ENCODE peak calls at places on chromosome 4, in four cellular contexts. R is A549, P is H9, L is PC-3. C is an unnamed sample. For H3K4me1, the result is how much of the 10 kb centered on the place peaks cover.

GRCh38 chr4:80608285-80608980 is 272.9 kb downstream of the CFAP299 start:
- DNase-seq in P (no peak), R (no peak), L (no peak), C (no peak)

GRCh38 chr4:72971572-72971971 is 97.9 kb downstream of the COX18 start:
- DNase-seq in R (no peak), P (no peak), L (peak), C (peak)

GRCh38 chr4:105808030-105808429 is 87.2 kb upstream of the NPNT start:
- DNase-seq in R (no peak), P (no peak), L (no peak), C (no peak)

GRCh38 chr4:47471064-47471463 is 7.6 kb upstream of the COMMD8 start:
- DNase-seq in P (no peak), L (no peak), R (no peak), C (no peak)

GRCh38 chr4:141833209-141833608 is 196.8 kb downstream of the IL15 start:
- DNase-seq in R (no peak), L (no peak), P (no peak), C (no peak)

GRCh38 chr4:163548481-163549243 is 54.2 kb downstream of the TMA16 start:
- DNase-seq in P (no peak), R (peak), L (peak), C (no peak)

GRCh38 chr4:145888393-145888792 is 50.2 kb downstream of the ZNF827 start:
- DNase-seq in L (peak), P (no peak), R (no peak), C (no peak)

GRCh38 chr4:105272002-105272401 is 125.3 kb downstream of the TET2 start:
- DNase-seq in L (no peak), R (no peak), P (no peak), C (no peak)

GRCh38 chr4:139876328-139876941 is 210.8 kb downstream of the MGST2 start:
- DNase-seq in L (no peak), P (no peak), R (no peak), C (no peak)

GRCh38 chr4:1374706-1375045 is 27.7 kb downstream of the UVSSA start:
- DNase-seq in L (no peak), P (no peak), R (no peak), C (no peak)

GRCh38 chr4:41339812-41340809 is 83.4 kb downstream of the UCHL1 start:
- DNase-seq in P (peak), R (no peak), L (peak), C (no peak)

GRCh38 chr4:63619771-63620170 is 789.5 kb downstream of the TECRL start:
- DNase-seq in P (no peak), L (no peak), R (no peak), C (no peak)

GRCh38 chr4:76447326-76447954 is 12.4 kb downstream of the SHROOM3 start:
- DNase-seq in L (no peak), P (no peak), R (no peak), C (no peak)

GRCh38 chr4:123811763-123812390 is 415.3 kb downstream of the SPRY1 start:
- DNase-seq in L (no peak), P (no peak), R (no peak), C (no peak)

GRCh38 chr4:145014365-145014764 is 83.6 kb downstream of the ANAPC10 start:
- DNase-seq in P (peak), R (no peak), L (no peak), C (no peak)

GRCh38 chr4:27007507-27007906 is 146.9 kb downstream of the STIM2 start:
- DNase-seq in P (no peak), R (no peak), L (no peak), C (no peak)

GRCh38 chr4:13547563-13548041 is 3.3 kb upstream of the NKX3-2 start:
- DNase-seq in L (no peak), P (no peak), R (no peak), C (no peak)

GRCh38 chr4:153402366-153402765 is 57.9 kb downstream of the MND1 start:
- DNase-seq in P (no peak), R (no peak), L (no peak), C (no peak)

GRCh38 chr4:70722199-70722791 is 531 bp downstream of the RUFY3 start:
- DNase-seq in P (no peak), L (no peak), R (no peak), C (no peak)

GRCh38 chr4:184250795-184251679 is 33.4 kb upstream of the ENPP6 start:
- DNase-seq in R (peak), L (peak), P (no peak), C (peak)

GRCh38 chr4:169253904-169254303 is 16.9 kb downstream of the SH3RF1 start:
- DNase-seq in L (peak), P (no peak), R (no peak), C (no peak)

GRCh38 chr4:107519057-107519456 is 201.0 kb downstream of the PAPSS1 start:
- DNase-seq in P (no peak), R (no peak), L (peak), C (no peak)

GRCh38 chr4:89788243-89789072 is 48.5 kb downstream of the SNCA start:
- DNase-seq in P (no peak), R (no peak), L (no peak), C (no peak)

GRCh38 chr4:123826896-123827295 is 430.3 kb downstream of the SPRY1 start:
- DNase-seq in P (no peak), R (no peak), L (peak), C (no peak)

GRCh38 chr4:161664740-161665139 is 499.1 kb downstream of the FSTL5 start:
- DNase-seq in P (no peak), L (no peak), R (no peak), C (peak)

GRCh38 chr4:137421796-137422195 is 110.5 kb downstream of the PCDH18 start:
- DNase-seq in L (no peak), P (no peak), R (no peak), C (no peak)

GRCh38 chr4:130563185-130563890 is 1467.4 kb downstream of the C4orf33 start:
- DNase-seq in L (peak), R (peak), P (peak), C (no peak)

GRCh38 chr4:147749811-147750321 is 18.0 kb downstream of the ARHGAP10 start:
- DNase-seq in L (no peak), R (no peak), P (no peak), C (no peak)

GRCh38 chr4:74320559-74321118 is 12.4 kb downstream of the EPGN start:
- DNase-seq in P (peak), L (peak), R (peak), C (peak)

GRCh38 chr4:17284323-17285175 is 227.3 kb downstream of the QDPR start:
- DNase-seq in R (no peak), P (no peak), L (no peak), C (no peak)

GRCh38 chr4:104897297-104897645 is 249.4 kb upstream of the TET2 start:
- DNase-seq in P (no peak), R (no peak), L (no peak), C (no peak)

GRCh38 chr4:183430317-183430986 is 14.0 kb upstream of the CDKN2AIP start:
- DNase-seq in P (peak), R (no peak), L (no peak), C (no peak)

GRCh38 chr4:122963222-122963621 is 40.8 kb upstream of the NUDT6 start:
- DNase-seq in L (peak), P (no peak), R (no peak), C (no peak)

GRCh38 chr4:26529479-26529878 is 39.2 kb upstream of the CCKAR start:
- DNase-seq in L (no peak), R (no peak), P (no peak), C (no peak)

GRCh38 chr4:124641715-124642380 is 70.7 kb downstream of the ANKRD50 start:
- DNase-seq in R (peak), P (no peak), L (peak), C (peak)

DNA sequence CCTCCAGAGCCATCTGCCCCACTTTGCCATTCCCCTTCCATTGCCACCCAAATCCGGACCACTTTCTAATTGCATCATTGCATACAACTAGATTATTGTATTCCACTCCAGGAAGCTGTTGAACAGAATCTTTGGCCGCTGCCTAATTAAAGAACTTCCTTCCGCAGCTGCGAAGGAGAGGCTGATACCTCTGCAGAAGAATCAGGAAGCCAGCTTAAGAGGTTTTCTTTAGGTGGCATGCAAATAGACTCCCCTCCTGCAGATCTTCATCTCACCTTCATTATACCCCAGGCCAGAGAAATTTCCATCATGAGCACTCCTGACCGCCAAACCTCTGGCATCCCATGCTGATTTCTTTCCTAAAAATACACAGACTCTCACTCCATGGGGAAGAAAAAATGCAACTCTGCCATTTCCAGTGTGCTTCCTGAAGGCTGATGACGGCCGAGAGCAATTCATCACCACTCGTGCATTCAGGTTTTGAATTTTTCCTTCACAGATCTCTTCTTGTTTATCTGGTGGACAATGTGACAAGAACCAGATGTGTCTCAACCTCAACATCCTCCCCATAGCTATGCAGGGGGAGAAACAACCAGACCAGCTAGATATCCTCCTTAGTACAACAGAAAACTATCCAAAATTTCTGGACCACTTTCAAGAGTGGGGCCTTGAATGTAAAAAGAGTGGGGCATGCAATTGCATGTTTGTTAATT is 31.2 kb downstream of the LGI2 start:
- DNase-seq in P (no peak), R (no peak), L (no peak), C (no peak)
- H3K4me2 ChIP-seq in P (no peak), R (no peak), L (no peak), C (no peak)

DNA sequence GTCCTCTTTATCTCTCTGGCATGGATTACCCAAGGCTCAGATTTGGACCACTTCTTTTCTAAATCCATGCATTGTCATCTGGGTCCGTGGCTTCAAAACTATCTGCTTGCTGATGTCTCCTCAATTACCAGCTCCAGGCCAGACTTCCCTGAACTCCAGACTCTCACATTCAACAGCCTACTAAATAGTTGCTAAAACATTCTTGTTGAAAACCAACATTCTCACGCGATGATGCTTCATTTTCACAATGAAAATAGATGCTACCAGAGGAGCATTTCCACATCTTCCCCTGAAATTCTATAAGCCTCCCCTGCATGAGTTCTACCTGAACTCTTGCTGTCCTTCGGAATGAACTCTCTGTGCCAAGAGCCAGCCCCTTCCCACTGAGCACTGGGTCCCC is 5.2 kb upstream of the TLR6 start:
- DNase-seq in R (no peak), P (no peak), L (no peak), C (no peak)
- H3K4me1 ChIP-seq in R (under half), P (under half), L (under half), C (under half)

GRCh38 chr4:16019666-16020065 is 56.7 kb upstream of the FGFBP2 start:
- DNase-seq in L (no peak), R (no peak), P (no peak), C (no peak)
- H3K27ac ChIP-seq in L (no peak), R (no peak), P (no peak), C (no peak)

GRCh38 chr4:102564399-102564921 is 63.3 kb downstream of the NFKB1 start:
- DNase-seq in P (no peak), R (no peak), L (peak), C (no peak)
- H3K4me2 ChIP-seq in P (no peak), R (no peak), L (no peak), C (no peak)

GRCh38 chr4:109469915-109470314 is 36.3 kb downstream of the SEC24B start:
- DNase-seq in L (no peak), R (no peak), P (no peak), C (no peak)
- H3K4me1 ChIP-seq in L (under half), R (under half), P (under half), C (under half)

GRCh38 chr4:109972786-109973528 is 60.3 kb downstream of the EGF start:
- DNase-seq in P (peak), R (no peak), L (no peak), C (no peak)
- H3K27ac ChIP-seq in P (no peak), R (no peak), L (no peak), C (no peak)

GRCh38 chr4:53640576-53641459 is 49.5 kb upstream of the LNX1 start:
- DNase-seq in P (no peak), L (no peak), R (no peak), C (no peak)
- H3K4me2 ChIP-seq in P (no peak), L (no peak), R (no peak), C (no peak)